ENCODE peak calls at places on chromosome 19, in four cellular contexts. B, D, H and A are unnamed samples.

GRCh38 chr19:5058456-5059190 is 89.7 kb downstream of the KDM4B start:
- DNase-seq in H (no peak), B (peak), D (peak), A (no peak)

GRCh38 chr19:48290341-48290922 is 20.6 kb downstream of the ZNF114 start:
- DNase-seq in B (peak), D (peak), H (peak), A (no peak)

GRCh38 chr19:19403373-19403901 is 2.0 kb upstream of the GATAD2A start:
- DNase-seq in B (peak), D (peak), H (no peak), A (no peak)

GRCh38 chr19:12994701-12995595 is at the start of gene NFIX:
- DNase-seq in D (peak), H (peak), B (no peak), A (peak)

GRCh38 chr19:10769533-10770491 is 51.9 kb downstream of the DNM2 start:
- DNase-seq in D (no peak), H (peak), B (no peak), A (no peak)

GRCh38 chr19:13098291-13099072 is 4.2 kb downstream of the LYL1 start:
- DNase-seq in B (no peak), D (peak), H (peak), A (peak)

GRCh38 chr19:16608290-16608704 is 19.7 kb downstream of the MED26 start:
- DNase-seq in H (no peak), B (peak), D (peak), A (no peak)

GRCh38 chr19:49147923-49148682 is 7.1 kb downstream of the HRC start:
- DNase-seq in B (no peak), D (no peak), H (no peak), A (no peak)

GRCh38 chr19:43694553-43694952 is 21.3 kb upstream of the IRGC start:
- DNase-seq in H (no peak), D (no peak), B (no peak), A (no peak)

GRCh38 chr19:16016226-16017137 is 59.8 kb upstream of the TPM4 start:
- DNase-seq in D (no peak), H (no peak), B (no peak), A (no peak)

GRCh38 chr19:45408830-45409593 is 2.6 kb downstream of the POLR1G start:
- DNase-seq in H (no peak), D (no peak), B (no peak), A (no peak)

GRCh38 chr19:3034194-3034844 is 5.2 kb upstream of the TLE2 start:
- DNase-seq in D (peak), H (peak), B (peak), A (no peak)

GRCh38 chr19:1904385-1905070 is 671 bp upstream of the ADAT3 start:
- DNase-seq in H (peak), D (no peak), B (no peak), A (peak)

GRCh38 chr19:40523322-40524047 is 53.2 kb upstream of the SHKBP1 start:
- DNase-seq in B (peak), D (peak), H (peak), A (peak)

GRCh38 chr19:40519352-40520322 is 52.8 kb downstream of the SPTBN4 start:
- DNase-seq in H (peak), B (peak), D (peak), A (peak)

GRCh38 chr19:40524655-40525054 is 52.0 kb upstream of the SHKBP1 start:
- DNase-seq in D (no peak), H (no peak), B (no peak), A (no peak)

GRCh38 chr19:40524133-40524549 is 52.5 kb upstream of the SHKBP1 start:
- DNase-seq in H (no peak), D (no peak), B (no peak), A (no peak)

GRCh38 chr19:40521276-40521675 is 54.5 kb downstream of the SPTBN4 start:
- DNase-seq in B (no peak), D (no peak), H (no peak), A (no peak)
- H3K4me3 ChIP-seq in B (no peak), D (no peak), H (no peak), A (no peak)

GRCh38 chr19:35154535-35155406 is at the start of gene FXYD5:
- DNase-seq in D (peak), B (peak), H (peak), A (peak)
- TF ChIP-seq CTCF in D (no peak), B (no peak), H (no peak), A (no peak)

GRCh38 chr19:38697641-38698071 is 46.6 kb downstream of the CAPN12 start:
- DNase-seq in D (no peak), B (no peak), H (no peak), A (no peak)
- H3K9ac ChIP-seq in D (no peak), B (no peak), H (no peak), A (no peak)

GRCh38 chr19:51127755-51128154 is 3.0 kb downstream of the SIGLEC9 start:
- DNase-seq in D (no peak), B (no peak), H (no peak), A (no peak)
- H3K4me3 ChIP-seq in D (no peak), B (no peak), H (no peak), A (no peak)

DNA sequence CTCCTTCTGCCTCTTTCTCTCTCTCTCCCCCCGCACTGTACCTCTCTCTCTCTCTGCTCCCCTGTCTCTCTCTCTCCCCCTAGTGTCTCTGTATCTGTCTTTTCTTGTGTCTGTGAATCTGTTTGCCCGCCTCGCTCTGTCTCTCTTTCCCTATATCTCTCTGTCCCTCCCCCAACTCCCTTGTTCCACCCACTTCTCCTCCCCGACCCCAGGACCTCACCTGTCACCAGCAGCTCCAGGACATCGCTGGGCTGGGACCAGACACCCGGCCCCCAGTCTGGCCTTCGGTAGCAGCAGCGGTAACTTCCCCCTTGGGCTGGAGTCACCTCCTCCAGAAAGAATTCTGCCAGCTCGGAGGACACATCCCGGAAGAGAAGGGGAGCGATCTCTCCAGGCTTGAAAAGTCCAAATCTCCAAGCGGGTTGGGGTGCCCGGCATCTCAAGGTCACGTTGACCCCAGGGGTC is 3.9 kb downstream of the OSCAR start:
- DNase-seq in D (peak), H (peak), B (peak), A (no peak)
- TF ChIP-seq CTCF in D (peak), H (peak), B (peak), A (no peak)

GRCh38 chr19:56111601-56112312 is 9.3 kb downstream of the ZNF787 start:
- DNase-seq in H (peak), D (no peak), B (no peak), A (peak)
- H3K9ac ChIP-seq in H (no peak), D (no peak), B (no peak), A (peak)

DNA sequence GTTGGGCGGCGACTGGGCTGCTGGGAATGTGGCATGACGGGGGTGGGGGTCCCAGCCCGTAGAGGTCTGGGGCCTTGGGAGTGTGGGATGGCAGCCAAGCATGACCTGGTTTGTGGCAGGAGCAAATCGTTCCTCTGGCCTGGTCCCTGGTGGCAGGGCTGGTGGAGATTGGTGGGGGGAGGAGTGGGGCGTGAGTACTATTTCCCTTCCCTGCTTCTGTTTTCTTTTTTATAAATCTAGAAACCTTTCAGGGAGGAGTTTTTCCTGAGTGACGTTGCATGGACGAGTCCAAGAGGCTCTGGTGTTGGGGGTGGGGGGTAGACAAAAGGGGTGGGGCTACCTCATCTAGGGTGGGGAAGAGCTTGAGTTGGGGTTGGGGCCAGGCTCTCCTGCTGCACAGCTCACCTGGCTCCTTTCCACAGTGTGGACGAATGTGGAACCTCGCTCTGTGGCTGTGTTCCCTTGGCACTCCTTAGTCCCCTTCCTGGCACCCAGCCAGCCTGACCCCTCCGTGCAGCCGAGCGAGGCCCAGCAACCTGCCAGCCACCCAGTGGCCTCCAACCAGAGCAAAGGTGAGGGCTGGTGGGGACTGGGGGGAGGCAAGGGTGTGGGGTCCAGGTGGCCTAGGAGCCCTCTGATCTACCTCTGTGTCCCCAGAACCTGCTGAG is 15.4 kb upstream of the PRR19 start:
- DNase-seq in B (no peak), H (no peak), D (peak), A (no peak)
- H3K4me3 ChIP-seq in B (no peak), H (peak), D (peak), A (no peak)

GRCh38 chr19:412356-413355 is 3.7 kb upstream of the C2CD4C start:
- DNase-seq in B (no peak), D (no peak), H (peak), A (no peak)
- TF ChIP-seq CTCF in B (no peak), D (no peak), H (peak), A (no peak)